ENCODE peak calls at places on chromosomes 2 and 18, in ten cellular contexts. C is Panc1, M is HL-60, R is SK-N-SH, H is GM23338, Y is K562, P is HepG2, Q is breast epithelium, V is endothelial cell of umbilical vein, Z is prostate gland. O is an unnamed sample.

GRCh38 chr18:42792731-42793130 is 322.8 kb downstream of the RIT2 start:
- DNase-seq in R (no peak), M (no peak), Q (no peak), C (no peak), Y (no peak), V (no peak), H (no peak), P (no peak), Z (no peak), O (no peak)

GRCh38 chr18:54928236-54928635 is 31.0 kb downstream of the CCDC68 start:
- DNase-seq in Y (no peak), P (no peak), R (no peak), M (no peak), H (no peak), Z (no peak), V (no peak), Q (no peak), C (no peak), O (no peak)

GRCh38 chr2:25257032-25257455 is 84.7 kb downstream of the DNMT3A start:
- DNase-seq in Y (no peak), Z (no peak), R (peak; percentile 81), M (no peak), C (no peak), V (peak; percentile 44), Q (no peak), P (no peak), H (peak; percentile 58), O (no peak)

GRCh38 chr2:142325870-142326269 is 195.1 kb upstream of the LRP1B start:
- DNase-seq in Q (no peak), M (no peak), V (no peak), Z (no peak), Y (no peak), C (no peak), P (no peak), H (no peak), R (no peak), O (no peak)

GRCh38 chr2:233387667-233388528 is 33.6 kb downstream of the DGKD start:
- DNase-seq in Y (no peak), V (peak; percentile 96), C (no peak), R (peak; percentile 90), H (no peak), Z (peak; percentile 91), M (no peak), Q (peak; percentile 89), P (peak; percentile 85), O (no peak)

GRCh38 chr2:103959174-103960125 is 894.5 kb upstream of the POU3F3 start:
- DNase-seq in M (peak; percentile 4), V (no peak), H (peak; percentile 77), P (peak; percentile 47), Z (no peak), R (peak; percentile 35), Y (peak; percentile 9), Q (no peak), C (peak; percentile 15), O (no peak)

GRCh38 chr2:159044804-159045286 is 76.4 kb downstream of the TANC1 start:
- DNase-seq in V (no peak), P (no peak), Q (no peak), M (no peak), Y (no peak), H (peak; percentile 24), R (no peak), C (no peak), Z (no peak), O (no peak)

GRCh38 chr2:98778741-98779483 is 48.0 kb upstream of the MGAT4A start:
- DNase-seq in Z (no peak), P (no peak), V (no peak), R (no peak), Q (no peak), C (no peak), M (no peak), Y (no peak), H (no peak), O (no peak)

GRCh38 chr2:199851499-199851816 is 466 bp upstream of the FTCDNL1 start:
- DNase-seq in Y (no peak), C (no peak), M (no peak), P (no peak), Z (no peak), R (no peak), H (no peak), V (no peak), Q (no peak), O (no peak)

GRCh38 chr18:23291456-23292205 is 156.3 kb downstream of the CABLES1 start:
- DNase-seq in Q (no peak), R (no peak), H (no peak), P (no peak), M (no peak), Z (no peak), V (no peak), Y (no peak), C (no peak), O (no peak)

GRCh38 chr2:15938803-15939555 is 1.4 kb upstream of the MYCN start:
- DNase-seq in Y (no peak), Q (no peak), Z (no peak), P (no peak), V (no peak), M (no peak), R (no peak), C (no peak), H (peak; percentile 84), O (no peak)

GRCh38 chr2:28453396-28453795 is 42.5 kb upstream of the PLB1 start:
- DNase-seq in C (no peak), V (no peak), R (no peak), Q (no peak), P (no peak), M (no peak), Z (no peak), H (no peak), Y (no peak), O (no peak)

GRCh38 chr2:112001136-112001764 is 53.8 kb upstream of the TMEM87B start:
- DNase-seq in C (no peak), M (peak; percentile 82), R (no peak), Q (no peak), P (no peak), V (peak; percentile 51), Y (no peak), H (no peak), Z (no peak), O (no peak)

GRCh38 chr2:181340891-181341290 is 116.3 kb upstream of the ITGA4 start:
- DNase-seq in V (no peak), Y (no peak), M (no peak), C (no peak), Z (no peak), H (no peak), R (no peak), Q (no peak), P (no peak), O (no peak)

GRCh38 chr2:18387479-18388206 is 172.8 kb downstream of the RDH14 start:
- DNase-seq in Z (peak; percentile 61), R (peak; percentile 65), V (peak; percentile 74), C (peak; percentile 79), Q (peak; percentile 71), Y (peak; percentile 75), H (peak; percentile 88), P (peak; percentile 71), M (peak; percentile 52), O (peak; percentile 6)
- TF ChIP-seq POLR2AphosphoS5 in Z (no peak), R (no peak), V (no peak), C (no peak), Q (no peak), Y (no peak), H (no peak), P (no peak), M (no peak), O (no peak)

GRCh38 chr2:45902379-45902778 is 250.9 kb downstream of the PRKCE start:
- DNase-seq in Y (no peak), C (no peak), M (no peak), V (no peak), Q (no peak), R (no peak), H (no peak), Z (no peak), P (no peak), O (no peak)

GRCh38 chr2:45902952-45903351 is 251.5 kb downstream of the PRKCE start:
- DNase-seq in V (no peak), M (no peak), R (no peak), P (no peak), H (no peak), Q (no peak), C (no peak), Y (no peak), Z (no peak), O (no peak)

GRCh38 chr2:45898819-45899218 is 247.3 kb downstream of the PRKCE start:
- DNase-seq in Z (no peak), R (no peak), V (peak; percentile 28), Q (no peak), P (no peak), M (no peak), C (no peak), Y (peak; percentile 21), H (no peak), O (no peak)

GRCh38 chr2:45904267-45904921 is 252.9 kb downstream of the PRKCE start:
- DNase-seq in V (no peak), Z (no peak), Q (no peak), Y (no peak), H (no peak), P (no peak), C (no peak), R (no peak), M (no peak), O (no peak)

DNA sequence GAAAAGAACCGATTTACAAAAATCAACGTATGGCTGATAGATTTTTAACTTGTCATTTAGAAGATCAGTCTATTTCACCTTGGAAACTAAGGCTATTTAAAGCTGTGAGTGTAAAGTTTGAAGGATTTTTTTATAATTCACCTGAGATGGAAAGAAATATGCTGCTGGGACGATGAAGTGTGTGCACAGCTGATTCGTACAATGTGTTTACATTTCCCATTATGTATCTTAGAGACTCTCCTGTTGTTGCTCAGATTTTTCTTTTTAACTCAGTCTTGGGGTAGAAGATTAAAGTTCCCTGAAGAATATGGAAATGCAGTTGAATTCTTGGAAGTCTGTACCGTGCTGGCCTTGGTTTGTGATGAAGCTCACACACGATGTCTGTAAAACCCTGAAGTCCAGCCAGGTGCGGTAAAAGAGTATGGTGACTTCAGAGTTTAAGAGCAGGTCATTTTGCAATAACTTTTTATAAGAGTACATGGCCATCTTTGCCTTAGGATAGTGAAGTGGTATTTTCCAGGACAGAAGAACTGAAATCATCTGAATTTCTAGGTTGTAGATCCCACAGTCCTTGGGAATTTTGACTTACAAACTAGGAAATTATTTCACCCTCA is 250.1 kb downstream of the PRKCE start:
- DNase-seq in V (no peak), H (no peak), R (no peak), Y (no peak), C (no peak), P (no peak), Z (no peak), M (no peak), Q (no peak), O (no peak)
- TF ChIP-seq POLR2AphosphoS5 in V (no peak), H (no peak), R (no peak), Y (no peak), C (no peak), P (no peak), Z (peak; percentile 45), M (no peak), Q (no peak), O (no peak)

GRCh38 chr18:48948112-48949050 is 2.4 kb downstream of the SMAD7 start:
- DNase-seq in V (peak; percentile 67), H (peak; percentile 69), R (peak; percentile 69), P (peak; percentile 94), Z (peak; percentile 75), Y (peak; percentile 75), Q (no peak), C (no peak), M (peak; percentile 56), O (no peak)
- TF ChIP-seq POLR2AphosphoS5 in V (no peak), H (no peak), R (peak; percentile 2), P (peak; percentile 61), Z (no peak), Y (no peak), Q (no peak), C (no peak), M (peak; percentile 5), O (no peak)

GRCh38 chr2:150476213-150476740 is 11.2 kb downstream of the RND3 start:
- DNase-seq in Y (no peak), R (no peak), V (peak; percentile 56), Z (no peak), Q (no peak), C (no peak), H (no peak), P (no peak), M (no peak), O (no peak)
- TF ChIP-seq POLR2AphosphoS5 in Y (no peak), R (no peak), V (no peak), Z (no peak), Q (no peak), C (no peak), H (no peak), P (no peak), M (no peak), O (no peak)